ENCODE peak calls at places on chromosome 9, in six cellular contexts. S is neural progenitor cell, C is right cardiac atrium, Q is fibroblast of lung, N is HCT116, Y is body of pancreas. F is an unnamed sample.

GRCh38 chr9:112176410-112177010 is 1.4 kb upstream of the SUSD1 start:
- DNase-seq in C (no peak), Q (no peak), N (no peak), S (no peak), Y (no peak), F (no peak)

GRCh38 chr9:4796988-4797956 is 4.5 kb downstream of the RCL1 start:
- DNase-seq in S (peak), N (peak), Y (no peak), C (no peak), Q (peak), F (no peak)

GRCh38 chr9:98135558-98135934 is 16.5 kb upstream of the TRIM14 start:
- DNase-seq in Y (no peak), S (no peak), Q (no peak), C (no peak), N (no peak), F (no peak)

GRCh38 chr9:71806916-71807315 is 38.6 kb upstream of the CEMIP2 start:
- DNase-seq in Q (peak), C (peak), Y (peak), N (peak), S (peak), F (peak)

GRCh38 chr9:22683393-22684075 is 236.9 kb downstream of the DMRTA1 start:
- DNase-seq in N (no peak), Q (peak), S (no peak), C (no peak), Y (no peak), F (peak)

GRCh38 chr9:19998153-19998552 is 209.3 kb upstream of the SLC24A2 start:
- DNase-seq in S (no peak), C (no peak), Q (peak), N (peak), Y (no peak), F (no peak)

GRCh38 chr9:37904647-37905505 is 949 bp upstream of the SLC25A51 start:
- DNase-seq in Y (no peak), Q (no peak), C (no peak), N (no peak), S (no peak), F (no peak)

GRCh38 chr9:76018767-76019166 is 128.3 kb downstream of the PCSK5 start:
- DNase-seq in C (no peak), S (no peak), Q (peak), Y (no peak), N (no peak), F (no peak)

GRCh38 chr9:7150153-7150890 is 392.5 kb downstream of the KDM4C start:
- DNase-seq in N (no peak), S (no peak), Y (no peak), C (no peak), Q (no peak), F (no peak)

GRCh38 chr9:112648624-112649023 is 69.3 kb downstream of the INIP start:
- DNase-seq in Q (no peak), C (no peak), Y (no peak), S (no peak), N (no peak), F (no peak)

GRCh38 chr9:69136185-69136584 is 37.9 kb upstream of the TJP2 start:
- DNase-seq in N (no peak), S (no peak), Y (no peak), C (no peak), Q (no peak), F (no peak)

GRCh38 chr9:69134412-69134811 is 39.7 kb upstream of the TJP2 start:
- DNase-seq in Y (no peak), C (no peak), N (no peak), Q (no peak), S (no peak), F (no peak)

GRCh38 chr9:69131682-69132081 is 42.4 kb upstream of the TJP2 start:
- DNase-seq in N (no peak), S (no peak), Q (peak), C (no peak), Y (peak), F (peak)

GRCh38 chr9:69132391-69132790 is 41.7 kb upstream of the TJP2 start:
- DNase-seq in N (no peak), S (no peak), Q (no peak), Y (no peak), C (no peak), F (no peak)

GRCh38 chr9:69130456-69131441 is 43.3 kb upstream of the TJP2 start:
- DNase-seq in N (no peak), Y (peak), S (no peak), Q (peak), C (no peak), F (no peak)
- H3K4me3 ChIP-seq in N (no peak), Y (no peak), S (no peak), Q (no peak), C (no peak), F (no peak)

GRCh38 chr9:14379280-14379679 is 65.3 kb upstream of the NFIB start:
- DNase-seq in S (no peak), C (no peak), Q (no peak), N (no peak), Y (no peak), F (no peak)
- H3K27ac ChIP-seq in S (no peak), C (no peak), Q (no peak), N (no peak), Y (no peak), F (no peak)

GRCh38 chr9:133164209-133164590 is 486 bp upstream of the GBGT1 start:
- DNase-seq in Y (no peak), C (no peak), N (no peak), Q (no peak), S (no peak), F (no peak)
- H3K4me3 ChIP-seq in Y (peak), C (peak), N (no peak), Q (peak), S (peak), F (peak)

DNA sequence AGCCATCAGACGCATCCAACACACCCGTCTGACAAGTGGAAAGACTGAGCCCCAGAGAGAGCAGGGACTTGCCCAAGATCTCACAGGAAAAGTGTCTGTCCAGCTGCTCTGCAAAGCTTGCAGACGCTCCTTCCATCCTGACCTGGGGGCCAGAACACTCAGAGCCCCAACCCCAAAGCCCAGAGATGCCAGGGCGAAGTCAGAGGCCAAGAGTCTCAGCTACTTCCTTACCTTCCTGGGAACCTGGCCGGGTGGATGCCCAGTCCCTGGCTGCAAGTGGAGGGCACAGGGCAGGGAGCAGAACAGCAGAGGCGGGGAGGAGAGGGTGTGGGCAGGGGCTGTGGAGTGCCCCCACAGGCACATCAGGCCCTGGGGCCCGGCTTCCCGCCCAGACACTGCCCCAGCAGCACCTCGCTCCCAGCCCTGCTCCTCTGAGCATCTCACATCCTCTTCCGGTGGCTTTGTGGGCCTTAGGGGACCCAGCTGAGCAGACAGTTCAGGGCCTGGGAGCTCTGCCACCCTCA is 9.7 kb upstream of the RALGDS start:
- DNase-seq in S (no peak), Q (no peak), N (no peak), C (no peak), Y (no peak), F (no peak)
- H3K27ac ChIP-seq in S (no peak), Q (no peak), N (no peak), C (no peak), Y (no peak), F (no peak)

F was measured in AG04450.